ENCODE peak calls at places on chromosomes 4 and X, in nine cellular contexts. Z is suprapubic skin; A is A549; D is right lobe of liver; Y is fibroblast of lung; H is sigmoid colon; J is neural progenitor cell; U is CD4-positive, CD25-positive, alpha-beta regulatory T cell; X is transverse colon. P is an unnamed sample.

GRCh38 chrX:94065091-94065490 is 391.1 kb downstream of the FAM133A start:
- DNase-seq in Z (no peak), A (no peak), D (no peak), Y (no peak), H (no peak), J (no peak), U (no peak), X (no peak), P (no peak)

GRCh38 chr4:140237616-140238352 is 83.8 kb upstream of the MAML3 start:
- DNase-seq in Z (peak), A (no peak), D (peak), Y (peak), H (peak), J (peak), U (no peak), X (peak), P (no peak)

GRCh38 chr4:119165767-119166166 is 30.1 kb downstream of the MYOZ2 start:
- DNase-seq in Z (no peak), A (no peak), D (no peak), Y (no peak), H (no peak), J (no peak), U (no peak), X (no peak), P (no peak)

GRCh38 chrX:107629533-107629909 is 1.2 kb downstream of the PRPS1 start:
- DNase-seq in Z (no peak), A (peak), D (no peak), Y (peak), H (no peak), J (peak), U (no peak), X (no peak), P (peak)

GRCh38 chrX:19334945-19335626 is 8.6 kb upstream of the PDHA1 start:
- DNase-seq in Z (no peak), A (peak), D (no peak), Y (peak), H (no peak), J (peak), U (no peak), X (no peak), P (no peak)

GRCh38 chrX:71301195-71301924 is at the start of gene ITGB1BP2:
- DNase-seq in Z (no peak), A (no peak), D (peak), Y (peak), H (peak), J (no peak), U (no peak), X (no peak), P (no peak)

GRCh38 chr4:73257242-73257994 is 1.2 kb downstream of the ANKRD17 start:
- DNase-seq in Z (peak), A (peak), D (peak), Y (peak), H (peak), J (peak), U (peak), X (peak), P (peak)

GRCh38 chr4:52954771-52955170 is 92.7 kb downstream of the RASL11B start:
- DNase-seq in Z (no peak), A (no peak), D (no peak), Y (peak), H (no peak), J (no peak), U (no peak), X (no peak), P (no peak)

GRCh38 chr4:98544141-98544817 is 114.1 kb downstream of the TSPAN5 start:
- DNase-seq in Z (no peak), A (no peak), D (no peak), Y (no peak), H (no peak), J (no peak), U (no peak), X (no peak), P (no peak)

GRCh38 chrX:154505726-154506125 is 10.3 kb downstream of the FAM3A start:
- DNase-seq in Z (no peak), A (no peak), D (no peak), Y (peak), H (no peak), J (no peak), U (no peak), X (no peak), P (no peak)

GRCh38 chr4:12137556-12137955 is 708.9 kb upstream of the HS3ST1 start:
- DNase-seq in Z (no peak), A (no peak), D (no peak), Y (no peak), H (no peak), J (no peak), U (no peak), X (no peak), P (no peak)

GRCh38 chr4:37555324-37555723 is 130.9 kb downstream of the RELL1 start:
- DNase-seq in Z (no peak), A (peak), D (no peak), Y (no peak), H (no peak), J (no peak), U (no peak), X (no peak), P (no peak)

GRCh38 chrX:134932528-134933217 is 58.1 kb upstream of the SMIM10 start:
- DNase-seq in Z (no peak), A (no peak), D (no peak), Y (peak), H (no peak), J (no peak), U (no peak), X (no peak), P (no peak)

GRCh38 chrX:118257781-118258180 is 88.1 kb upstream of the WDR44 start:
- DNase-seq in Z (no peak), A (no peak), D (no peak), Y (no peak), H (no peak), J (no peak), U (no peak), X (no peak), P (no peak)

GRCh38 chr4:7157666-7158065 is 34.7 kb upstream of the SORCS2 start:
- DNase-seq in Z (peak), A (no peak), D (peak), Y (no peak), H (peak), J (no peak), U (no peak), X (no peak), P (no peak)

GRCh38 chr4:41561241-41561640 is 23.3 kb downstream of the LIMCH1 start:
- DNase-seq in Z (no peak), A (no peak), D (no peak), Y (no peak), H (no peak), J (no peak), U (no peak), X (no peak), P (no peak)

GRCh38 chrX:43707812-43708548 is 51.9 kb downstream of the MAOA start:
- DNase-seq in Z (no peak), A (no peak), D (peak), Y (peak), H (peak), J (no peak), U (no peak), X (peak), P (no peak)

GRCh38 chrX:101550825-101551767 is 749 bp downstream of the ARMCX1 start:
- DNase-seq in Z (peak), A (no peak), D (no peak), Y (peak), H (peak), J (peak), U (no peak), X (no peak), P (peak)

GRCh38 chr4:149291463-149291862 is 524.2 kb downstream of the IQCM start:
- DNase-seq in Z (no peak), A (no peak), D (no peak), Y (peak), H (no peak), J (no peak), U (no peak), X (peak), P (no peak)

GRCh38 chr4:188452097-188452496 is 312.9 kb downstream of the TRIML1 start:
- DNase-seq in Z (no peak), A (no peak), D (no peak), Y (no peak), H (no peak), J (peak), U (no peak), X (no peak), P (no peak)

GRCh38 chr4:122855491-122855890 is 28.9 kb downstream of the FGF2 start:
- DNase-seq in Z (no peak), A (no peak), D (no peak), Y (no peak), H (no peak), J (no peak), U (no peak), X (no peak), P (no peak)

GRCh38 chrX:109739625-109740024 is 6.6 kb upstream of the ACSL4 start:
- DNase-seq in Z (no peak), A (no peak), D (no peak), Y (no peak), H (no peak), J (no peak), U (no peak), X (no peak), P (no peak)

GRCh38 chr4:127138586-127138985 is 494.2 kb upstream of the INTU start:
- DNase-seq in Z (no peak), A (no peak), D (no peak), Y (no peak), H (no peak), J (no peak), U (no peak), X (no peak), P (no peak)

GRCh38 chrX:37060999-37061398 is 52.8 kb downstream of the FAM47C start:
- DNase-seq in Z (no peak), A (peak), D (no peak), Y (peak), H (no peak), J (peak), U (no peak), X (no peak), P (peak)

GRCh38 chrX:39693298-39693697 is 404.5 kb downstream of the BCOR start:
- DNase-seq in Z (no peak), A (no peak), D (no peak), Y (no peak), H (no peak), J (peak), U (no peak), X (no peak), P (no peak)

GRCh38 chr4:88033309-88033708 is 25.9 kb downstream of the PKD2 start:
- DNase-seq in Z (no peak), A (peak), D (peak), Y (peak), H (no peak), J (peak), U (peak), X (peak), P (peak)

GRCh38 chrX:43386872-43387271 is 269.2 kb upstream of the MAOA start:
- DNase-seq in Z (no peak), A (no peak), D (no peak), Y (no peak), H (no peak), J (no peak), U (no peak), X (no peak), P (no peak)

GRCh38 chrX:150621652-150622051 is 53.2 kb downstream of the MTM1 start:
- DNase-seq in Z (no peak), A (no peak), D (no peak), Y (no peak), H (no peak), J (no peak), U (no peak), X (no peak), P (no peak)

GRCh38 chrX:25191403-25191802 is 175.6 kb upstream of the ARX start:
- DNase-seq in Z (no peak), A (peak), D (no peak), Y (no peak), H (no peak), J (no peak), U (no peak), X (no peak), P (no peak)

GRCh38 chrX:11143931-11144678 is 33.0 kb downstream of the HCCS start:
- DNase-seq in Z (no peak), A (peak), D (peak), Y (peak), H (peak), J (peak), U (peak), X (peak), P (peak)

DNA sequence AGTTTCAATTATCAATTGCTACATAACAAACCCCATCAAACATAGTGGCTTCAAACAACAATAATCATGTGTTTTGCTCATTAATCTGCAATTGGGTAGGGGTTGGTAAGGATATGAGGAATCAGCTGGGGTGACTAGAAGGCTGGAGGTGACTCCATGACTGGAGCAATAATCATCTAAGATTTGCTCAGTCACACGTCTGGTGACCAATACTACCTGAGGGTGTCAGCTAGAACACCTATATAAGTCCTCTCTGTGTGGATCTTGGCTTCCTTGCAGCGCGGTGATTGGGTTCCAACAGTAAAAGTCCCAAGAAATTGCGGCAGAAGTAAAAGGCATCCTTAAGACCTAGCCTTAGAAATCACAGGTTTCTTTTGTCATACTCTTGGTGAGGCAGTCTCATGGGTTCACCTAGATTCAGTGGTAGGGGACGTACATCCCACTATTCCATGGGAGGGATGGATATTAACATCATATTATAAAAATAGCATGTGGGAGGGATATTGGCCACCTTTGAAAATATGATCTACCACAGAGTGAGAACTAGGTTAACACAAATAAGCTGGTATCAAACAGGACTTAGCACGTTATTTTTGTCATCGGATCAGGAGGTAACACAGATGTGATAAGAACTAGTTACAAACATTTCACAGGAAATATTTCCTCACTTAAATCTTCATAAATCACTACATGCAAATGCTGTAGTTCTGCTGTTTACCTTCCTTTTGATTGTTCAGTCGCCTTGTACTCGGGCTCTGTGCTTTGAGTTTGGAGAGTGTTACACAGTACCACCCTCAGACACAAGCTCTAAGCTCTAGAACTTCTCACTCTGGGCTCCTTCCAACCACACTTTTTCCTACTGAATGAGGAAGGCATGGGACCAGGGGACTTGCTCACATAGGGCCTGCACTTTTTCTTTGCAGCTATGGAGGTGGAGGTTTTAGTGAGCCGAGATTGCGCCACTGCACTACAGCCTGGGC is 78.3 kb downstream of the LARP7 start:
- DNase-seq in Z (no peak), A (no peak), D (no peak), Y (no peak), H (no peak), J (no peak), U (no peak), X (no peak), P (no peak)
- H3K27ac ChIP-seq in Z (no peak), A (no peak), D (no peak), Y (no peak), H (no peak), J (peak), U (no peak), X (no peak), P (no peak)

GRCh38 chrX:30835373-30835772 is 53.7 kb downstream of the TAB3 start:
- DNase-seq in Z (no peak), A (no peak), D (peak), Y (no peak), H (no peak), J (no peak), U (no peak), X (no peak), P (no peak)

GRCh38 chrX:30830544-30830943 is 58.5 kb downstream of the TAB3 start:
- DNase-seq in Z (no peak), A (no peak), D (no peak), Y (no peak), H (no peak), J (no peak), U (no peak), X (no peak), P (no peak)

GRCh38 chrX:30831082-30831481 is 58.0 kb downstream of the TAB3 start:
- DNase-seq in Z (no peak), A (no peak), D (no peak), Y (no peak), H (no peak), J (peak), U (no peak), X (no peak), P (no peak)
- H3K27ac ChIP-seq in Z (no peak), A (no peak), D (no peak), Y (no peak), H (no peak), J (no peak), U (no peak), X (no peak), P (no peak)

GRCh38 chr4:4668355-4669210 is 126.7 kb upstream of the STX18 start:
- DNase-seq in Z (no peak), A (no peak), D (no peak), Y (no peak), H (no peak), J (no peak), U (no peak), X (no peak), P (no peak)

GRCh38 chr4:4664234-4664633 is 122.4 kb upstream of the STX18 start:
- DNase-seq in Z (no peak), A (no peak), D (no peak), Y (no peak), H (no peak), J (no peak), U (no peak), X (no peak), P (no peak)

GRCh38 chr4:4666187-4666586 is 124.3 kb upstream of the STX18 start:
- DNase-seq in Z (no peak), A (no peak), D (no peak), Y (no peak), H (no peak), J (no peak), U (no peak), X (no peak), P (no peak)

GRCh38 chr4:4667643-4668081 is 125.8 kb upstream of the STX18 start:
- DNase-seq in Z (no peak), A (no peak), D (no peak), Y (no peak), H (no peak), J (peak), U (no peak), X (no peak), P (no peak)

GRCh38 chr4:4666693-4667642 is 125.1 kb upstream of the STX18 start:
- DNase-seq in Z (no peak), A (no peak), D (no peak), Y (peak), H (no peak), J (peak), U (no peak), X (no peak), P (no peak)
- H3K27ac ChIP-seq in Z (no peak), A (no peak), D (no peak), Y (no peak), H (no peak), J (no peak), U (no peak), X (no peak), P (no peak)

DNA sequence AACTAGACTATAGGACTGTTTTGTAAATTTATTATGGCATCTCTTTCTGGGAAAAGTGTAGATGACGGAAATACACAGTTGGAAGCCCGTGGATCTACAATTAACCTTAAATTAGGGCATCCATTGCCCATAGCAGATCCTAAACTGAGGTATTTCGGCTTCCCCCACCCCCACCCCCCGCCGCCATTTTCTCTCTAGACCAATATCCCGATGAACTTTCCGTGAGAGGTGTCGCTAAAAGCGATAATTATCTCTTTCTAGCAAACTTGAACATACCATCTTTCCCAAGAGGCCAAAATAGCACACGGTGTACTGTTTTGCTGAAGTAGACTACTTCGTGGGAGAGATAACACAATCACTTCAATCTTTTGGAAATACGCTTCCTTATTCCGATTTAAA is 584 bp downstream of the KLHL15 start:
- DNase-seq in Z (no peak), A (peak), D (no peak), Y (peak), H (no peak), J (peak), U (no peak), X (no peak), P (peak)
- H3K27ac ChIP-seq in Z (peak), A (peak), D (peak), Y (peak), H (peak), J (no peak), U (no peak), X (peak), P (no peak)

GRCh38 chr4:162101337-162101736 is 62.5 kb downstream of the FSTL5 start:
- DNase-seq in Z (no peak), A (no peak), D (no peak), Y (no peak), H (no peak), J (no peak), U (no peak), X (no peak), P (no peak)

GRCh38 chr4:162102713-162103112 is 61.1 kb downstream of the FSTL5 start:
- DNase-seq in Z (no peak), A (no peak), D (no peak), Y (no peak), H (no peak), J (no peak), U (no peak), X (no peak), P (no peak)

GRCh38 chr4:162104459-162105124 is 59.2 kb downstream of the FSTL5 start:
- DNase-seq in Z (no peak), A (no peak), D (no peak), Y (no peak), H (no peak), J (no peak), U (no peak), X (no peak), P (no peak)
- H3K27ac ChIP-seq in Z (no peak), A (no peak), D (no peak), Y (no peak), H (no peak), J (no peak), U (no peak), X (no peak), P (no peak)

DNA sequence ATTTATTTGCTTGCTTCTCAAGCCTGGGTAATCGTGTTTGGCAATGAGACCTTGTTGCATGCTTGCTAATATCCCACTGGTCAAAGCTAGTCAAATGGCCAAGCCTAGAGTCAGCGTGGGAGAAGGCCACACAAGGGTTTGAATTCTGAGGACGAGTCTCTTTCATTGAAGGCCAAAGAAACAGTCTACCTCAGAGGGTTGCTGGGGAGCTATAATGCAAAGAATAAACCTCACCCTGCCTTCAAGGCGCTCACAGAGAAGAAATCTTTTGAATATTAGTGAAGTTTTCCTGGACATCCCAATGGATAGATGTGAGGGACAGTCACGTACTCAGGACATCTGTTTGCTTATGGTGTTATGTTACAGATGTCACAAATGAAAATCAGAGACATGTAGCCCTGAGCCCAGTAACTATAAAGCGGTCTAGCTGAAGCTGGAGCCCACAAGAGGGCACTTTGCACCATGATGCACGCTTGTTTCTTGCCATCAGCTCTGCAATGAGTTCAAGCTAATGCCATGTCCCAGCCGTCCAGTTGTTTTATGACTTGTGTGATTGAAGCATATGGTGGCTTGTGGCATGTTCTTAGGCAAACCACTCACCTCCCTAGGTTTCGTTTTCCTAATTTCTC is 1.1 kb upstream of the TLR3 start:
- DNase-seq in Z (no peak), A (peak), D (peak), Y (peak), H (peak), J (peak), U (peak), X (peak), P (no peak)
- H3K27ac ChIP-seq in Z (no peak), A (no peak), D (peak), Y (no peak), H (peak), J (no peak), U (no peak), X (peak), P (no peak)

P was measured in RWPE1.